ENCODE peak calls at places on chromosome 11, in eight cellular contexts. L, M, R, J, U, W, O and I are unnamed samples.

GRCh38 chr11:57358991-57359390 is 20.8 kb downstream of the P2RX3 start:
- DNase-seq in J (no peak), U (no peak), R (no peak), L (no peak), M (no peak), W (no peak), O (no peak), I (no peak)

GRCh38 chr11:113974741-113975470 is at the start of gene HTR3A:
- DNase-seq in O (peak; percentile 61), W (no peak), L (no peak), R (peak; percentile 29), M (no peak), U (no peak), J (no peak), I (peak; percentile 45)

GRCh38 chr11:18676803-18677202 is 21.8 kb upstream of the TMEM86A start:
- DNase-seq in R (no peak), U (peak; percentile 89), J (no peak), O (no peak), L (no peak), W (no peak), M (no peak), I (no peak)

GRCh38 chr11:14653090-14653489 is 9.5 kb downstream of the PDE3B start:
- DNase-seq in L (no peak), M (no peak), W (no peak), J (no peak), U (no peak), R (no peak), O (no peak), I (no peak)

GRCh38 chr11:35990170-35990569 is 46.3 kb downstream of the LDLRAD3 start:
- DNase-seq in U (no peak), J (no peak), O (no peak), L (no peak), R (no peak), W (no peak), M (no peak), I (no peak)

GRCh38 chr11:7672960-7673723 is at the start of gene CYB5R2:
- DNase-seq in O (peak; percentile 85), M (no peak), J (no peak), U (no peak), L (peak; percentile 87), R (peak; percentile 57), W (no peak), I (peak; percentile 58)

GRCh38 chr11:113908107-113908506 is 3.5 kb downstream of the HTR3B start:
- DNase-seq in W (no peak), J (no peak), R (no peak), M (no peak), L (no peak), U (no peak), O (no peak), I (no peak)

GRCh38 chr11:11584446-11584810 is 37.4 kb downstream of the GALNT18 start:
- DNase-seq in L (no peak), O (no peak), J (no peak), W (no peak), M (peak; percentile 14), U (peak; percentile 97), R (peak; percentile 45), I (peak; percentile 27)